ENCODE peak calls at places on chromosomes 13 and 19, in ten cellular contexts. V is NCI-H1417; B is activated T-cell treated with anti-CD3 and anti-CD28 coated beads, Interleukin-2, amount 50 U/mL, for 72 hours; Z is tibial nerve; M is NCI-H1436 treated with DMSO at 0.1 percent for 48 hours; L is progenitor cell of endocrine pancreas; Q is Calu3; T is stimulated activated CD4-positive, alpha-beta T cell treated with anti-CD3 and anti-CD28 coated beads, Interleukin-4, amount 100 ng/mL, for 48 hours; F is GOT3; S is fibroblast of mammary gland. C is an unnamed sample.

GRCh38 chr19:11736696-11737095 is 2.0 kb downstream of the ZNF823 start:
- DNase-seq in M (no peak), Q (no peak), T (peak), B (peak), Z (no peak), L (no peak), S (peak), F (no peak), V (no peak), C (peak)

GRCh38 chr19:3114811-3115210 is 20.6 kb downstream of the GNA11 start:
- DNase-seq in Z (no peak), Q (no peak), L (no peak), F (no peak), B (no peak), M (no peak), S (no peak), T (no peak), V (no peak), C (no peak)

GRCh38 chr13:34943675-34944634 is 1.9 kb downstream of the NBEA start:
- DNase-seq in T (no peak), S (no peak), Z (no peak), F (no peak), B (peak), V (peak), M (no peak), L (no peak), Q (no peak), C (no peak)

GRCh38 chr13:65856464-65856863 is 1373.7 kb downstream of the PCDH9 start:
- DNase-seq in B (no peak), F (no peak), L (no peak), S (peak), Z (no peak), M (no peak), T (no peak), Q (no peak), V (no peak), C (peak)

GRCh38 chr19:54436031-54436523 is 12.9 kb upstream of the LENG8 start:
- DNase-seq in L (no peak), M (no peak), T (no peak), F (no peak), V (no peak), S (no peak), Z (no peak), Q (no peak), B (no peak), C (no peak)

GRCh38 chr19:18350490-18350889 is 10.1 kb downstream of the PGPEP1 start:
- DNase-seq in Z (no peak), T (no peak), L (no peak), S (no peak), M (no peak), B (no peak), V (no peak), Q (no peak), F (no peak), C (no peak)

GRCh38 chr19:8145969-8146368 is 3.4 kb downstream of the FBN3 start:
- DNase-seq in S (no peak), V (no peak), B (no peak), L (no peak), Z (no peak), M (no peak), Q (peak), T (no peak), F (no peak), C (no peak)

GRCh38 chr19:1130801-1131717 is 27.3 kb downstream of the GPX4 start:
- DNase-seq in V (no peak), L (no peak), S (no peak), Q (no peak), F (no peak), M (no peak), Z (no peak), B (peak), T (peak), C (no peak)

GRCh38 chr13:29621401-29621800 is 25.9 kb upstream of the SLC7A1 start:
- DNase-seq in L (no peak), Z (no peak), B (no peak), Q (no peak), F (no peak), V (no peak), M (no peak), T (no peak), S (peak), C (no peak)

GRCh38 chr19:40806385-40807146 is 7.6 kb downstream of the EGLN2 start:
- DNase-seq in F (no peak), Z (peak), M (no peak), V (peak), T (peak), Q (no peak), S (peak), L (peak), B (peak), C (peak)

GRCh38 chr19:14072535-14073231 is at the start of gene MISP3:
- DNase-seq in L (no peak), F (no peak), S (no peak), M (no peak), B (peak), Q (peak), V (peak), T (no peak), Z (no peak), C (peak)

GRCh38 chr13:113927661-113928581 is 46.0 kb downstream of the C13orf46 start:
- DNase-seq in L (no peak), S (peak), F (peak), V (no peak), Z (peak), M (no peak), T (no peak), B (no peak), Q (no peak), C (peak)

C was measured in hepatocyte.